ENCODE peak calls at places on chromosomes 1 and 21, in eight cellular contexts. One of them, this sample, is unnamed.

GRCh38 chr1:22880174-22880601 is 92.5 kb downstream of the LACTBL1 start:
- DNase-seq in H1: no peak
- DNase-seq in neural crest cell: no peak
- DNase-seq in brain microvascular endothelial cell: peak
- DNase-seq in coronary artery: no peak
- DNase-seq in esophagus squamous epithelium: no peak
- DNase-seq in ovary: no peak
- DNase-seq in endodermal cell: no peak
- DNase-seq in this sample: no peak

GRCh38 chr1:22815421-22816062 is 104.9 kb downstream of the EPHB2 start:
- DNase-seq in H1: no peak
- DNase-seq in neural crest cell: no peak
- DNase-seq in brain microvascular endothelial cell: no peak
- DNase-seq in coronary artery: no peak
- DNase-seq in esophagus squamous epithelium: no peak
- DNase-seq in ovary: no peak
- DNase-seq in endodermal cell: no peak
- DNase-seq in this sample: no peak

GRCh38 chr1:216410026-216410425 is 13.2 kb downstream of the USH2A start:
- DNase-seq in H1: no peak
- DNase-seq in neural crest cell: no peak
- DNase-seq in brain microvascular endothelial cell: no peak
- DNase-seq in coronary artery: no peak
- DNase-seq in esophagus squamous epithelium: no peak
- DNase-seq in ovary: no peak
- DNase-seq in endodermal cell: no peak
- DNase-seq in this sample: no peak

GRCh38 chr1:26110731-26111529 is 694 bp upstream of the PDIK1L start:
- DNase-seq in H1: no peak
- DNase-seq in neural crest cell: peak
- DNase-seq in brain microvascular endothelial cell: peak
- DNase-seq in coronary artery: peak
- DNase-seq in esophagus squamous epithelium: no peak
- DNase-seq in ovary: peak
- DNase-seq in endodermal cell: peak
- DNase-seq in this sample: peak

GRCh38 chr1:182752077-182752826 is 37.3 kb upstream of the NPL start:
- DNase-seq in H1: no peak
- DNase-seq in neural crest cell: no peak
- DNase-seq in brain microvascular endothelial cell: no peak
- DNase-seq in coronary artery: no peak
- DNase-seq in esophagus squamous epithelium: no peak
- DNase-seq in ovary: no peak
- DNase-seq in endodermal cell: peak
- DNase-seq in this sample: no peak

GRCh38 chr1:33296082-33296458 is 24.8 kb downstream of the A3GALT2 start:
- DNase-seq in H1: no peak
- DNase-seq in neural crest cell: no peak
- DNase-seq in brain microvascular endothelial cell: no peak
- DNase-seq in coronary artery: no peak
- DNase-seq in esophagus squamous epithelium: no peak
- DNase-seq in ovary: no peak
- DNase-seq in endodermal cell: no peak
- DNase-seq in this sample: no peak

GRCh38 chr1:161176468-161177111 is 717 bp downstream of the B4GALT3 start:
- DNase-seq in H1: no peak
- DNase-seq in neural crest cell: no peak
- DNase-seq in brain microvascular endothelial cell: no peak
- DNase-seq in coronary artery: no peak
- DNase-seq in esophagus squamous epithelium: no peak
- DNase-seq in ovary: no peak
- DNase-seq in endodermal cell: no peak
- DNase-seq in this sample: no peak

GRCh38 chr21:34008618-34009017 is 64.8 kb upstream of the MRPS6 start:
- DNase-seq in H1: no peak
- DNase-seq in neural crest cell: no peak
- DNase-seq in brain microvascular endothelial cell: no peak
- DNase-seq in coronary artery: no peak
- DNase-seq in esophagus squamous epithelium: no peak
- DNase-seq in ovary: no peak
- DNase-seq in endodermal cell: no peak
- DNase-seq in this sample: no peak

GRCh38 chr1:2416403-2416802 is 4.0 kb upstream of the PEX10 start:
- DNase-seq in H1: no peak
- DNase-seq in neural crest cell: no peak
- DNase-seq in brain microvascular endothelial cell: no peak
- DNase-seq in coronary artery: no peak
- DNase-seq in esophagus squamous epithelium: no peak
- DNase-seq in ovary: no peak
- DNase-seq in endodermal cell: no peak
- DNase-seq in this sample: no peak

GRCh38 chr1:193406901-193407300 is 220.5 kb upstream of the B3GALT2 start:
- DNase-seq in H1: no peak
- DNase-seq in neural crest cell: no peak
- DNase-seq in brain microvascular endothelial cell: peak
- DNase-seq in coronary artery: no peak
- DNase-seq in esophagus squamous epithelium: no peak
- DNase-seq in ovary: no peak
- DNase-seq in endodermal cell: no peak
- DNase-seq in this sample: no peak

GRCh38 chr1:158969855-158970254 is 38.5 kb downstream of the PYHIN1 start:
- DNase-seq in H1: no peak
- DNase-seq in neural crest cell: no peak
- DNase-seq in brain microvascular endothelial cell: no peak
- DNase-seq in coronary artery: no peak
- DNase-seq in esophagus squamous epithelium: no peak
- DNase-seq in ovary: no peak
- DNase-seq in endodermal cell: no peak
- DNase-seq in this sample: no peak

GRCh38 chr21:45072963-45073300 is 1.4 kb upstream of the ADARB1 start:
- DNase-seq in H1: no peak
- DNase-seq in neural crest cell: no peak
- DNase-seq in brain microvascular endothelial cell: no peak
- DNase-seq in coronary artery: peak
- DNase-seq in esophagus squamous epithelium: no peak
- DNase-seq in ovary: no peak
- DNase-seq in endodermal cell: peak
- DNase-seq in this sample: no peak

GRCh38 chr1:23506376-23507107 is 22.6 kb upstream of the ASAP3 start:
- DNase-seq in H1: no peak
- DNase-seq in neural crest cell: no peak
- DNase-seq in brain microvascular endothelial cell: no peak
- DNase-seq in coronary artery: no peak
- DNase-seq in esophagus squamous epithelium: no peak
- DNase-seq in ovary: no peak
- DNase-seq in endodermal cell: no peak
- DNase-seq in this sample: no peak

GRCh38 chr21:31372176-31372765 is 28.2 kb upstream of the TIAM1 start:
- DNase-seq in H1: no peak
- DNase-seq in neural crest cell: no peak
- DNase-seq in brain microvascular endothelial cell: no peak
- DNase-seq in coronary artery: no peak
- DNase-seq in esophagus squamous epithelium: no peak
- DNase-seq in ovary: no peak
- DNase-seq in endodermal cell: peak
- DNase-seq in this sample: peak

GRCh38 chr1:64920936-64921589 is 45.3 kb downstream of the JAK1 start:
- DNase-seq in H1: no peak
- DNase-seq in neural crest cell: no peak
- DNase-seq in brain microvascular endothelial cell: peak
- DNase-seq in coronary artery: no peak
- DNase-seq in esophagus squamous epithelium: no peak
- DNase-seq in ovary: no peak
- DNase-seq in endodermal cell: no peak
- DNase-seq in this sample: no peak

GRCh38 chr1:201790261-201790660 is 38.7 kb upstream of the IPO9 start:
- DNase-seq in H1: no peak
- DNase-seq in neural crest cell: no peak
- DNase-seq in brain microvascular endothelial cell: peak
- DNase-seq in coronary artery: no peak
- DNase-seq in esophagus squamous epithelium: no peak
- DNase-seq in ovary: peak
- DNase-seq in endodermal cell: no peak
- DNase-seq in this sample: no peak

GRCh38 chr1:107993920-107994319 is 28.9 kb upstream of the VAV3 start:
- DNase-seq in H1: no peak
- DNase-seq in neural crest cell: no peak
- DNase-seq in brain microvascular endothelial cell: no peak
- DNase-seq in coronary artery: no peak
- DNase-seq in esophagus squamous epithelium: no peak
- DNase-seq in ovary: no peak
- DNase-seq in endodermal cell: no peak
- DNase-seq in this sample: no peak

GRCh38 chr1:17494114-17494729 is 45.3 kb upstream of the ARHGEF10L start:
- DNase-seq in H1: peak
- DNase-seq in neural crest cell: peak
- DNase-seq in brain microvascular endothelial cell: peak
- DNase-seq in coronary artery: peak
- DNase-seq in esophagus squamous epithelium: no peak
- DNase-seq in ovary: peak
- DNase-seq in endodermal cell: peak
- DNase-seq in this sample: peak

GRCh38 chr1:61191140-61191720 is 108.9 kb downstream of the NFIA start:
- DNase-seq in H1: no peak
- DNase-seq in neural crest cell: no peak
- DNase-seq in brain microvascular endothelial cell: no peak
- DNase-seq in coronary artery: no peak
- DNase-seq in esophagus squamous epithelium: no peak
- DNase-seq in ovary: no peak
- DNase-seq in endodermal cell: no peak
- DNase-seq in this sample: no peak

GRCh38 chr1:185652348-185652747 is 81.8 kb upstream of the HMCN1 start:
- DNase-seq in H1: no peak
- DNase-seq in neural crest cell: no peak
- DNase-seq in brain microvascular endothelial cell: no peak
- DNase-seq in coronary artery: no peak
- DNase-seq in esophagus squamous epithelium: no peak
- DNase-seq in ovary: no peak
- DNase-seq in endodermal cell: no peak
- DNase-seq in this sample: no peak
- TF ChIP-seq CTCF in H1: peak
- TF ChIP-seq CTCF in neural crest cell: no peak
- TF ChIP-seq CTCF in brain microvascular endothelial cell: peak
- TF ChIP-seq CTCF in coronary artery: no peak
- TF ChIP-seq CTCF in esophagus squamous epithelium: no peak
- TF ChIP-seq CTCF in ovary: no peak
- TF ChIP-seq CTCF in endodermal cell: peak
- TF ChIP-seq CTCF in this sample: peak

GRCh38 chr1:153833171-153833570 is 58.0 kb downstream of the SLC27A3 start:
- DNase-seq in H1: no peak
- DNase-seq in neural crest cell: no peak
- DNase-seq in brain microvascular endothelial cell: no peak
- DNase-seq in coronary artery: no peak
- DNase-seq in esophagus squamous epithelium: no peak
- DNase-seq in ovary: no peak
- DNase-seq in endodermal cell: no peak
- DNase-seq in this sample: no peak

GRCh38 chr1:153832293-153832692 is 57.1 kb downstream of the SLC27A3 start:
- DNase-seq in H1: no peak
- DNase-seq in neural crest cell: no peak
- DNase-seq in brain microvascular endothelial cell: no peak
- DNase-seq in coronary artery: no peak
- DNase-seq in esophagus squamous epithelium: no peak
- DNase-seq in ovary: no peak
- DNase-seq in endodermal cell: no peak
- DNase-seq in this sample: no peak

DNA sequence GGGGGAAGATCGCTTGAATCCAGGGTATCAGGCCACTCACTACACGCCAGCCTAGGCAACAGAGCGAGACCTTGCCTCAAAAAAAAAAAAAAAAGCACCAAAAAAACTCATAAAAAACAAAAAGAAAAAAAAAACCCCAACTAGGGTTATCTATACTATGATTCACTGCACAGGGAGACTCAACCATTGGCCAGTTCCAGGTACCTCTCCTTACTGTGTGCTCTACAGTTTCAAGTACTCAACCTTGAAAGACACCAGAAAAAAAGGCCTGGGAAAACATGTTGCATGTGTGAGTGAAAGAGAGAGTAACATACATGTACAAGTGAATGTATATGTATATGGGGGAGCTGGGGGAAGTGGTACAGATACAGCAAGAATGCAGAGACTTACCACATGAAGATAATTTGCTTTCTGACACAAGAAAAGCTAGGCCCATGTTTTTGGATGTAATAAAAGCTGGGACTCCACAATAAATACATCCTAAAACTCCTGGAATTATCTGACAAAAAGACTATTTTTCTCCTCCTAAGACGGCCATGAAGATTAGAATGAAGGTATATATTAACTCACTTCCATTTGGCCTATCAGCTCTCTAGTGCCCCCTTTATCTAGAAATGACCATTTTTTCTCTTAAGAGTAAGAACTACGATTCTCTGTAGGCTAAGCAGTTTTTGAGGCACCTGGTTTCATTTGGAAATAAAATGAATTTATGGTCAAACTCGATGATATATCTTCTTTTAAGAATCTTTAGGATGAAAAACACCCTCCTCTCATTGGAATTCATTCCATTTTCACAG is 52.2 kb downstream of the SLC27A3 start:
- DNase-seq in H1: no peak
- DNase-seq in neural crest cell: no peak
- DNase-seq in brain microvascular endothelial cell: no peak
- DNase-seq in coronary artery: no peak
- DNase-seq in esophagus squamous epithelium: no peak
- DNase-seq in ovary: no peak
- DNase-seq in endodermal cell: no peak
- DNase-seq in this sample: no peak
- TF ChIP-seq CTCF in H1: peak
- TF ChIP-seq CTCF in neural crest cell: peak
- TF ChIP-seq CTCF in brain microvascular endothelial cell: no peak
- TF ChIP-seq CTCF in coronary artery: no peak
- TF ChIP-seq CTCF in esophagus squamous epithelium: no peak
- TF ChIP-seq CTCF in ovary: no peak
- TF ChIP-seq CTCF in endodermal cell: peak
- TF ChIP-seq CTCF in this sample: no peak

GRCh38 chr1:43969746-43970466 is at the start of gene DPH2:
- DNase-seq in H1: peak
- DNase-seq in neural crest cell: peak
- DNase-seq in brain microvascular endothelial cell: peak
- DNase-seq in coronary artery: peak
- DNase-seq in esophagus squamous epithelium: peak
- DNase-seq in ovary: peak
- DNase-seq in endodermal cell: peak
- DNase-seq in this sample: peak
- TF ChIP-seq CTCF in H1: no peak
- TF ChIP-seq CTCF in neural crest cell: no peak
- TF ChIP-seq CTCF in brain microvascular endothelial cell: peak
- TF ChIP-seq CTCF in coronary artery: no peak
- TF ChIP-seq CTCF in esophagus squamous epithelium: no peak
- TF ChIP-seq CTCF in ovary: no peak
- TF ChIP-seq CTCF in endodermal cell: peak
- TF ChIP-seq CTCF in this sample: no peak

DNA sequence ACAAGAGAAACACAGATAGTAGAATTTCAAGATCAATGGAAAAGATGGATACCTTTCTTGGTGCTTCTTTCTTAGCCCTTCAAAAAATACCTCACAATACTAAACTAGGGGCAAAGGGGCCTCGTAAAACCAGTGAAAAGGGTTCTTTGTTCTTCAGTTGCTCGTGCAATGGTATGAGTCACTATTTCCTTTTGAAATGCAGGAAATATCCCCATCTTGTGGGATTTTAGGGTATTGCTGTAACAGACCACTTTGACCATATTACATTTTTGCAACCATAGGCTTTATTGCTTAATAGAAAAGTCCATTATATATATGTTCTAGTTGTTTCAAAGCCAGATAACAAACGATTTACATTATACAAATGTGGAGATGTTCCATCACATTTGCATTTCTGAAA is 88.7 kb upstream of the PKN2 start:
- DNase-seq in H1: no peak
- DNase-seq in neural crest cell: no peak
- DNase-seq in brain microvascular endothelial cell: peak
- DNase-seq in coronary artery: no peak
- DNase-seq in esophagus squamous epithelium: no peak
- DNase-seq in ovary: no peak
- DNase-seq in endodermal cell: no peak
- DNase-seq in this sample: no peak
- TF ChIP-seq CTCF in H1: peak
- TF ChIP-seq CTCF in neural crest cell: peak
- TF ChIP-seq CTCF in brain microvascular endothelial cell: no peak
- TF ChIP-seq CTCF in coronary artery: no peak
- TF ChIP-seq CTCF in esophagus squamous epithelium: peak
- TF ChIP-seq CTCF in ovary: no peak
- TF ChIP-seq CTCF in endodermal cell: peak
- TF ChIP-seq CTCF in this sample: no peak

This sample was measured in osteocyte.